ENCODE peak calls at places on chromosome 6, in seven cellular contexts. One of them, this sample, is unnamed.

GRCh38 chr6:164749126-164749758 is 560.2 kb downstream of the C6orf118 start:
- DNase-seq in NCI-H748 treated with DMSO at 0.1 percent for 48 hours: peak
- DNase-seq in NCI-H2081: peak
- DNase-seq in uterus: no peak
- DNase-seq in hypothalamus: no peak
- DNase-seq in fibroblast of mammary gland: peak
- DNase-seq in mesenchymal stem cell: peak
- DNase-seq in this sample: no peak

GRCh38 chr6:12479885-12480284 is 189.7 kb downstream of the EDN1 start:
- DNase-seq in NCI-H748 treated with DMSO at 0.1 percent for 48 hours: no peak
- DNase-seq in NCI-H2081: no peak
- DNase-seq in uterus: no peak
- DNase-seq in hypothalamus: no peak
- DNase-seq in fibroblast of mammary gland: peak
- DNase-seq in mesenchymal stem cell: no peak
- DNase-seq in this sample: no peak

GRCh38 chr6:110037726-110038295 is 59.7 kb downstream of the GPR6 start:
- DNase-seq in NCI-H748 treated with DMSO at 0.1 percent for 48 hours: no peak
- DNase-seq in NCI-H2081: no peak
- DNase-seq in uterus: no peak
- DNase-seq in hypothalamus: no peak
- DNase-seq in fibroblast of mammary gland: peak
- DNase-seq in mesenchymal stem cell: no peak
- DNase-seq in this sample: no peak

GRCh38 chr6:25302677-25303128 is 23.5 kb downstream of the CARMIL1 start:
- DNase-seq in NCI-H748 treated with DMSO at 0.1 percent for 48 hours: no peak
- DNase-seq in NCI-H2081: no peak
- DNase-seq in uterus: no peak
- DNase-seq in hypothalamus: no peak
- DNase-seq in fibroblast of mammary gland: peak
- DNase-seq in mesenchymal stem cell: peak
- DNase-seq in this sample: no peak

GRCh38 chr6:14638932-14639875 is 521.6 kb downstream of the CD83 start:
- DNase-seq in NCI-H748 treated with DMSO at 0.1 percent for 48 hours: peak
- DNase-seq in NCI-H2081: peak
- DNase-seq in uterus: peak
- DNase-seq in hypothalamus: no peak
- DNase-seq in fibroblast of mammary gland: peak
- DNase-seq in mesenchymal stem cell: peak
- DNase-seq in this sample: peak

GRCh38 chr6:48037946-48038345 is 73.1 kb downstream of the PTCHD4 start:
- DNase-seq in NCI-H748 treated with DMSO at 0.1 percent for 48 hours: no peak
- DNase-seq in NCI-H2081: no peak
- DNase-seq in uterus: no peak
- DNase-seq in hypothalamus: no peak
- DNase-seq in fibroblast of mammary gland: no peak
- DNase-seq in mesenchymal stem cell: no peak
- DNase-seq in this sample: no peak

GRCh38 chr6:422423-423061 is 31.0 kb downstream of the IRF4 start:
- DNase-seq in NCI-H748 treated with DMSO at 0.1 percent for 48 hours: no peak
- DNase-seq in NCI-H2081: no peak
- DNase-seq in uterus: peak
- DNase-seq in hypothalamus: no peak
- DNase-seq in fibroblast of mammary gland: peak
- DNase-seq in mesenchymal stem cell: peak
- DNase-seq in this sample: no peak

GRCh38 chr6:34457747-34458462 is 8.0 kb upstream of the PACSIN1 start:
- DNase-seq in NCI-H748 treated with DMSO at 0.1 percent for 48 hours: no peak
- DNase-seq in NCI-H2081: no peak
- DNase-seq in uterus: no peak
- DNase-seq in hypothalamus: no peak
- DNase-seq in fibroblast of mammary gland: no peak
- DNase-seq in mesenchymal stem cell: no peak
- DNase-seq in this sample: peak

This sample was measured in endodermal cell.